ENCODE peak calls at places on chromosomes 3 and 15, in seven cellular contexts. One of them, this sample, is unnamed.

GRCh38 chr3:101676219-101676764 is 640 bp downstream of the ZBTB11 start:
- DNase-seq in hepatocyte: peak; percentile 98
- DNase-seq in thoracic aorta: peak; percentile 63
- DNase-seq in aorta: peak; percentile 98
- DNase-seq in colonic mucosa: peak; percentile 95
- DNase-seq in mammary epithelial cell: peak; percentile 97
- DNase-seq in CD4-positive, CD25-positive, alpha-beta regulatory T cell: peak; percentile 93
- DNase-seq in this sample: peak; percentile 98

GRCh38 chr3:38726751-38727150 is 77.3 kb upstream of the SCN5A start:
- DNase-seq in hepatocyte: no peak
- DNase-seq in thoracic aorta: no peak
- DNase-seq in aorta: no peak
- DNase-seq in colonic mucosa: no peak
- DNase-seq in mammary epithelial cell: no peak
- DNase-seq in CD4-positive, CD25-positive, alpha-beta regulatory T cell: no peak
- DNase-seq in this sample: no peak

GRCh38 chr15:94972314-94972713 is 741.0 kb downstream of the MCTP2 start:
- DNase-seq in hepatocyte: peak; percentile 12
- DNase-seq in thoracic aorta: no peak
- DNase-seq in aorta: no peak
- DNase-seq in colonic mucosa: no peak
- DNase-seq in mammary epithelial cell: peak; percentile 66
- DNase-seq in CD4-positive, CD25-positive, alpha-beta regulatory T cell: no peak
- DNase-seq in this sample: no peak

GRCh38 chr3:182185341-182185740 is 473.6 kb downstream of the SOX2 start:
- DNase-seq in hepatocyte: no peak
- DNase-seq in thoracic aorta: no peak
- DNase-seq in aorta: no peak
- DNase-seq in colonic mucosa: no peak
- DNase-seq in mammary epithelial cell: no peak
- DNase-seq in CD4-positive, CD25-positive, alpha-beta regulatory T cell: no peak
- DNase-seq in this sample: no peak

GRCh38 chr15:38145671-38146111 is 106.9 kb upstream of the SPRED1 start:
- DNase-seq in hepatocyte: no peak
- DNase-seq in thoracic aorta: no peak
- DNase-seq in aorta: no peak
- DNase-seq in colonic mucosa: no peak
- DNase-seq in mammary epithelial cell: no peak
- DNase-seq in CD4-positive, CD25-positive, alpha-beta regulatory T cell: no peak
- DNase-seq in this sample: no peak

GRCh38 chr3:135970500-135971116 is 5.1 kb downstream of the PPP2R3A start:
- DNase-seq in hepatocyte: no peak
- DNase-seq in thoracic aorta: no peak
- DNase-seq in aorta: no peak
- DNase-seq in colonic mucosa: no peak
- DNase-seq in mammary epithelial cell: peak; percentile 74
- DNase-seq in CD4-positive, CD25-positive, alpha-beta regulatory T cell: no peak
- DNase-seq in this sample: no peak

GRCh38 chr3:108471346-108471935 is 39.0 kb downstream of the MYH15 start:
- DNase-seq in hepatocyte: no peak
- DNase-seq in thoracic aorta: no peak
- DNase-seq in aorta: no peak
- DNase-seq in colonic mucosa: no peak
- DNase-seq in mammary epithelial cell: peak; percentile 40
- DNase-seq in CD4-positive, CD25-positive, alpha-beta regulatory T cell: no peak
- DNase-seq in this sample: peak; percentile 21

GRCh38 chr3:32325957-32326356 is 65.7 kb upstream of the CMTM7 start:
- DNase-seq in hepatocyte: no peak
- DNase-seq in thoracic aorta: no peak
- DNase-seq in aorta: no peak
- DNase-seq in colonic mucosa: no peak
- DNase-seq in mammary epithelial cell: peak; percentile 23
- DNase-seq in CD4-positive, CD25-positive, alpha-beta regulatory T cell: no peak
- DNase-seq in this sample: no peak

GRCh38 chr3:185796431-185797107 is 28.3 kb downstream of the IGF2BP2 start:
- DNase-seq in hepatocyte: peak; percentile 76
- DNase-seq in thoracic aorta: no peak
- DNase-seq in aorta: no peak
- DNase-seq in colonic mucosa: peak; percentile 54
- DNase-seq in mammary epithelial cell: peak; percentile 98
- DNase-seq in CD4-positive, CD25-positive, alpha-beta regulatory T cell: no peak
- DNase-seq in this sample: no peak

GRCh38 chr15:62020576-62021160 is 39.6 kb downstream of the VPS13C start:
- DNase-seq in hepatocyte: no peak
- DNase-seq in thoracic aorta: no peak
- DNase-seq in aorta: no peak
- DNase-seq in colonic mucosa: no peak
- DNase-seq in mammary epithelial cell: peak; percentile 23
- DNase-seq in CD4-positive, CD25-positive, alpha-beta regulatory T cell: no peak
- DNase-seq in this sample: no peak

GRCh38 chr3:128188326-128188725 is 35.0 kb downstream of the EEFSEC start:
- DNase-seq in hepatocyte: no peak
- DNase-seq in thoracic aorta: no peak
- DNase-seq in aorta: no peak
- DNase-seq in colonic mucosa: peak; percentile 4
- DNase-seq in mammary epithelial cell: no peak
- DNase-seq in CD4-positive, CD25-positive, alpha-beta regulatory T cell: no peak
- DNase-seq in this sample: no peak

GRCh38 chr15:59199775-59200465 is 6.7 kb upstream of the LDHAL6B start:
- DNase-seq in hepatocyte: peak; percentile 61
- DNase-seq in thoracic aorta: no peak
- DNase-seq in aorta: no peak
- DNase-seq in colonic mucosa: no peak
- DNase-seq in mammary epithelial cell: peak; percentile 65
- DNase-seq in CD4-positive, CD25-positive, alpha-beta regulatory T cell: no peak
- DNase-seq in this sample: peak; percentile 54

GRCh38 chr15:72599855-72600464 is 54.5 kb upstream of the GOLGA6B start:
- DNase-seq in hepatocyte: peak; percentile 63
- DNase-seq in thoracic aorta: no peak
- DNase-seq in aorta: no peak
- DNase-seq in colonic mucosa: peak; percentile 36
- DNase-seq in mammary epithelial cell: peak; percentile 34
- DNase-seq in CD4-positive, CD25-positive, alpha-beta regulatory T cell: peak; percentile 24
- DNase-seq in this sample: peak; percentile 65

GRCh38 chr3:126960604-126960995 is 22.3 kb upstream of the PLXNA1 start:
- DNase-seq in hepatocyte: no peak
- DNase-seq in thoracic aorta: no peak
- DNase-seq in aorta: peak; percentile 73
- DNase-seq in colonic mucosa: no peak
- DNase-seq in mammary epithelial cell: no peak
- DNase-seq in CD4-positive, CD25-positive, alpha-beta regulatory T cell: no peak
- DNase-seq in this sample: no peak

GRCh38 chr3:146099316-146099715 is 61.7 kb downstream of the PLOD2 start:
- DNase-seq in hepatocyte: no peak
- DNase-seq in thoracic aorta: no peak
- DNase-seq in aorta: no peak
- DNase-seq in colonic mucosa: no peak
- DNase-seq in mammary epithelial cell: no peak
- DNase-seq in CD4-positive, CD25-positive, alpha-beta regulatory T cell: no peak
- DNase-seq in this sample: no peak

GRCh38 chr3:32963871-32964270 is 12.4 kb downstream of the CCR4 start:
- DNase-seq in hepatocyte: no peak
- DNase-seq in thoracic aorta: no peak
- DNase-seq in aorta: no peak
- DNase-seq in colonic mucosa: no peak
- DNase-seq in mammary epithelial cell: peak; percentile 88
- DNase-seq in CD4-positive, CD25-positive, alpha-beta regulatory T cell: peak; percentile 50
- DNase-seq in this sample: no peak

GRCh38 chr3:142943349-142943748 is 20.1 kb downstream of the PAQR9 start:
- DNase-seq in hepatocyte: no peak
- DNase-seq in thoracic aorta: no peak
- DNase-seq in aorta: no peak
- DNase-seq in colonic mucosa: no peak
- DNase-seq in mammary epithelial cell: no peak
- DNase-seq in CD4-positive, CD25-positive, alpha-beta regulatory T cell: no peak
- DNase-seq in this sample: no peak

GRCh38 chr3:99638244-99638948 is at the start of gene COL8A1:
- DNase-seq in hepatocyte: no peak
- DNase-seq in thoracic aorta: peak; percentile 57
- DNase-seq in aorta: peak; percentile 93
- DNase-seq in colonic mucosa: peak; percentile 25
- DNase-seq in mammary epithelial cell: peak; percentile 83
- DNase-seq in CD4-positive, CD25-positive, alpha-beta regulatory T cell: no peak
- DNase-seq in this sample: peak; percentile 77

GRCh38 chr3:143674100-143674968 is 173.9 kb downstream of the SLC9A9 start:
- DNase-seq in hepatocyte: peak; percentile 83
- DNase-seq in thoracic aorta: peak; percentile 22
- DNase-seq in aorta: peak; percentile 83
- DNase-seq in colonic mucosa: peak; percentile 84
- DNase-seq in mammary epithelial cell: peak; percentile 59
- DNase-seq in CD4-positive, CD25-positive, alpha-beta regulatory T cell: peak; percentile 77
- DNase-seq in this sample: peak; percentile 78

GRCh38 chr3:114213669-114214541 is 23.5 kb downstream of the ZNF80 start:
- DNase-seq in hepatocyte: no peak
- DNase-seq in thoracic aorta: peak; percentile 27
- DNase-seq in aorta: no peak
- DNase-seq in colonic mucosa: no peak
- DNase-seq in mammary epithelial cell: no peak
- DNase-seq in CD4-positive, CD25-positive, alpha-beta regulatory T cell: peak; percentile 81
- DNase-seq in this sample: peak; percentile 60

DNA sequence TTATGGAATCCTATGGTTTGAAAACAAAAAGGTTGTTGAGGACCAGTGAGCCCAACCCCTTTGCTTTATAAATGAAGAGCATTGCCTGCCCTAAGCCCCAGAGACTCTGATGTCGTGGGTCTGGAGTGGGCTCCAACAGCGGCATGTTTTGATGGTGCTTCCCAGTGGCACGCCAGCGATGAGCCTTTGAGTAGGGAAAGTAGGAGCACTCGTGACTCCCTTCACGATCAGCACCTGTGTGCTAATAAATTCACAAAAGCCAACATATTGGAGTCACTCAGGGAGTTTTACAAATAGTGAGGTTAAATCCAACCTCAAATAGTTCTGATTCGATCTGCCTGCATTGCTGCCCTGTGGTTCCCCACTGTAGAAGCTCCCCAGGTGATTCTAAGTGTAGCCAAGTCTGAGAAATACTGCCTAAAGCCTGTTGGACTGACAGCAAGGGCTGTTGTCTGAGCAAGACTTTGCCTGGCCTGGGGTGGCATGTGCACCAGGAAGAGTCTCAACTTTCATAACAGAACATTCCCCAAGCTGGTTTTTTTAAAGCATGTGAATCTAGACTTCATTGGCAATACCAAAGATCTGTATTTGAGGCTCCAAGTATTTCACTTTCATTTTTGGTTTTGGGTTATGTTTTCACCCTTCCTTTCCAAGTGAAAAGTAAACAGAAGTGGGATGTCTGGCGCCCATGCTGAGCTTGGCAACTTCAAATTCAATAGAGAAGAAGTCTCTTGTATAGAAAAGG is 9.9 kb downstream of the CCR5 start:
- DNase-seq in hepatocyte: no peak
- DNase-seq in thoracic aorta: no peak
- DNase-seq in aorta: no peak
- DNase-seq in colonic mucosa: no peak
- DNase-seq in mammary epithelial cell: no peak
- DNase-seq in CD4-positive, CD25-positive, alpha-beta regulatory T cell: no peak
- DNase-seq in this sample: no peak
- H3K4me3 ChIP-seq in hepatocyte: no peak overlapping the region
- H3K4me3 ChIP-seq in thoracic aorta: no peak overlapping the region
- H3K4me3 ChIP-seq in aorta: no peak overlapping the region
- H3K4me3 ChIP-seq in colonic mucosa: no peak overlapping the region
- H3K4me3 ChIP-seq in mammary epithelial cell: no peak overlapping the region
- H3K4me3 ChIP-seq in CD4-positive, CD25-positive, alpha-beta regulatory T cell: peak overlapping the region; percentile 26
- H3K4me3 ChIP-seq in this sample: no peak overlapping the region

GRCh38 chr15:92801774-92802464 is 98.2 kb upstream of the CHD2 start:
- DNase-seq in hepatocyte: no peak
- DNase-seq in thoracic aorta: no peak
- DNase-seq in aorta: peak; percentile 83
- DNase-seq in colonic mucosa: peak; percentile 59
- DNase-seq in mammary epithelial cell: peak; percentile 73
- DNase-seq in CD4-positive, CD25-positive, alpha-beta regulatory T cell: no peak
- DNase-seq in this sample: no peak
- H3K4me1 ChIP-seq in hepatocyte: peaks cover 10% of the 10 kb centered on the region
- H3K4me1 ChIP-seq in thoracic aorta: peaks cover 31% of the 10 kb centered on the region
- H3K4me1 ChIP-seq in aorta: peaks cover 2% of the 10 kb centered on the region
- H3K4me1 ChIP-seq in colonic mucosa: peaks cover 8% of the 10 kb centered on the region
- H3K4me1 ChIP-seq in mammary epithelial cell: peaks cover 33% of the 10 kb centered on the region
- H3K4me1 ChIP-seq in CD4-positive, CD25-positive, alpha-beta regulatory T cell: peaks cover 8% of the 10 kb centered on the region
- H3K4me1 ChIP-seq in this sample: no peaks in the 10 kb centered on the region

DNA sequence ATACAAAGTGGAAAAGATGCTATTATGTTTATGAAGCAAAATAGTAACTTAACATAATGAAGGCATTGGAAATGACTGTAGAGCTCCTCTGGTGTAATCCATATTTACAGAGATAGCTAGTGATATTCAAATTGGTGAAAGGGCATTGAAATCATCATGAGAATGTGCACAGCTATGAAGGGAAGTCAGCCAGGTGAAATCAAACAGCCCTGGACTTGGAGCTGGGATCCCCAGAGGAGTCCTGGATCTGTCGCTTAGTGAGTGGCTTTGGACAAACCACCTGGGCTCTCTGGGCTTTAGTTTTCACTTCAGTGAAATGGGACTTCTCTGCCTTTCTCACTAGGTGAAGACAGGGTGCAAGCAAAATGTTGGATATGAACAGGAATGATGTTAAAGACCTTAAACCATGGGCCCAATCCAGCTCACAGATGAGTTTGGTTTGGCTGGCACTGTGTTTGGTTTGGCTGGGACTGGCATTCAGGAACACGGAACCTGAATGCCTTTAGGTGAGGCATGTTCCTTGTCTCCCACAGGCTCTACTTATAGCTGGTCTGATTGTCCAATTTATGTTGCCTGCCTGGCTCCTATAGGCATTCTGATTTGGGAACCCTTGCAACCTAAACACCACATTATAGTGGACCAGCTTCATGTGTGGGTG is 110.5 kb upstream of the TNFAIP8L3 start:
- DNase-seq in hepatocyte: no peak
- DNase-seq in thoracic aorta: no peak
- DNase-seq in aorta: no peak
- DNase-seq in colonic mucosa: no peak
- DNase-seq in mammary epithelial cell: no peak
- DNase-seq in CD4-positive, CD25-positive, alpha-beta regulatory T cell: no peak
- DNase-seq in this sample: no peak
- H3K4me3 ChIP-seq in hepatocyte: no peak overlapping the region
- H3K4me3 ChIP-seq in thoracic aorta: no peak overlapping the region
- H3K4me3 ChIP-seq in aorta: no peak overlapping the region
- H3K4me3 ChIP-seq in colonic mucosa: no peak overlapping the region
- H3K4me3 ChIP-seq in mammary epithelial cell: no peak overlapping the region
- H3K4me3 ChIP-seq in CD4-positive, CD25-positive, alpha-beta regulatory T cell: no peak overlapping the region
- H3K4me3 ChIP-seq in this sample: no peak overlapping the region

DNA sequence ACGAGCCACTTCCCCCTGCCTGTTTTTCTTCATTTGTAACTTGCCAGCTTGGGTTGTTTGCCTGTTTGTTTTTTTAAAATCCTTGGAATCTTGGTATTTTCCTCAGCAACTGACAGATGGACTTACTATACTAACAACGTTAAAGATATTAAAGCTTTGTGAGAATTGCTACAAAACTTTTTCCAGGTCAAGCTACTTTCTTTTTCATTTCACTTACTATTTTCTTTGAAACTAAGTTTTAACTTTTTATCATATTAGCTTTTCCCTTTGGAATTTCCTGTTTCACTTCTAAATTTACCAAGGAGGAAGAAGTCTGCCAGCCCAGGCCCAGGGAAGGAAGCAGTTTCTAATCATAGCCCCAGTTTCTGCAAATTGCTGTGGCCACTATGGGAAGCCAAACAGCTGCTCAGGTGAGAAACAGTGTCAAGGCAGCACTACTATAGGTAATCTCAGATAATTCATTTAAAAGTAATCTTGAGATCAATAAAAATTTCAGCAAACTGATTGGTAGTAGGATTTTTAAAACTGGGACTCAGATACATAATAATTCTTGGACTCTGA is 18.4 kb downstream of the CYFIP1 start:
- DNase-seq in hepatocyte: no peak
- DNase-seq in thoracic aorta: no peak
- DNase-seq in aorta: peak; percentile 50
- DNase-seq in colonic mucosa: no peak
- DNase-seq in mammary epithelial cell: no peak
- DNase-seq in CD4-positive, CD25-positive, alpha-beta regulatory T cell: no peak
- DNase-seq in this sample: no peak
- H3K4me1 ChIP-seq in hepatocyte: peaks cover 7% of the 10 kb centered on the region
- H3K4me1 ChIP-seq in thoracic aorta: peaks cover 60% of the 10 kb centered on the region
- H3K4me1 ChIP-seq in aorta: peaks cover 4% of the 10 kb centered on the region
- H3K4me1 ChIP-seq in colonic mucosa: no peaks in the 10 kb centered on the region
- H3K4me1 ChIP-seq in mammary epithelial cell: peaks cover 26% of the 10 kb centered on the region
- H3K4me1 ChIP-seq in CD4-positive, CD25-positive, alpha-beta regulatory T cell: no peaks in the 10 kb centered on the region
- H3K4me1 ChIP-seq in this sample: peaks cover 4% of the 10 kb centered on the region

This sample was measured in cardiac muscle cell.